ENCODE peak calls at places on chromosomes 16 and 17, in seven cellular contexts. W is prostate gland; L is body of pancreas; S is transverse colon; E is left ventricle myocardium inferior; I is CD8-positive, alpha-beta memory T cell; V is stomach. H is an unnamed sample.

GRCh38 chr16:56424791-56425438 is 430 bp downstream of the AMFR start:
- DNase-seq in W (peak), L (peak), S (peak), E (peak), I (peak), V (no peak), H (no peak)

GRCh38 chr17:81601525-81602120 is 35.3 kb downstream of the NPLOC4 start:
- DNase-seq in W (peak), L (peak), S (peak), E (no peak), I (peak), V (peak), H (no peak)

GRCh38 chr17:7328840-7329359 is at the start of gene NEURL4:
- DNase-seq in W (no peak), L (no peak), S (no peak), E (no peak), I (peak), V (no peak), H (no peak)

GRCh38 chr17:81392909-81393654 is 2.2 kb upstream of the BAHCC1 start:
- DNase-seq in W (no peak), L (no peak), S (no peak), E (peak), I (no peak), V (no peak), H (no peak)

GRCh38 chr17:83071966-83072562 is 7.3 kb upstream of the METRNL start:
- DNase-seq in W (no peak), L (no peak), S (no peak), E (no peak), I (no peak), V (no peak), H (no peak)

GRCh38 chr17:64196626-64197025 is 66.4 kb downstream of the TEX2 start:
- DNase-seq in W (no peak), L (no peak), S (no peak), E (no peak), I (no peak), V (no peak), H (no peak)

GRCh38 chr17:42456223-42457106 is 2.2 kb upstream of the ATP6V0A1 start:
- DNase-seq in W (no peak), L (no peak), S (no peak), E (no peak), I (peak), V (no peak), H (no peak)

GRCh38 chr17:61203765-61204164 is 195.9 kb upstream of the TBX2 start:
- DNase-seq in W (no peak), L (no peak), S (no peak), E (no peak), I (no peak), V (no peak), H (no peak)

GRCh38 chr17:75976175-75976848 is 2.7 kb downstream of the ACOX1 start:
- DNase-seq in W (no peak), L (no peak), S (no peak), E (no peak), I (no peak), V (no peak), H (no peak)

GRCh38 chr16:84367297-84367680 is 1.0 kb upstream of the ATP2C2 start:
- DNase-seq in W (no peak), L (no peak), S (peak), E (no peak), I (no peak), V (peak), H (no peak)

GRCh38 chr17:64081802-64082799 is 47.8 kb downstream of the ERN1 start:
- DNase-seq in W (peak), L (no peak), S (peak), E (no peak), I (peak), V (no peak), H (peak)

GRCh38 chr17:70168979-70169706 is at the start of gene KCNJ2:
- DNase-seq in W (peak), L (peak), S (peak), E (peak), I (no peak), V (peak), H (peak)

GRCh38 chr16:46586011-46586577 is 35.1 kb downstream of the SHCBP1 start:
- DNase-seq in W (no peak), L (no peak), S (no peak), E (no peak), I (no peak), V (no peak), H (no peak)

GRCh38 chr16:72262711-72263110 is 90.8 kb upstream of the PMFBP1 start:
- DNase-seq in W (no peak), L (no peak), S (no peak), E (no peak), I (no peak), V (no peak), H (no peak)

GRCh38 chr16:17272716-17273115 is 198.0 kb downstream of the XYLT1 start:
- DNase-seq in W (no peak), L (no peak), S (no peak), E (no peak), I (no peak), V (no peak), H (no peak)

GRCh38 chr16:17271687-17272086 is 199.1 kb downstream of the XYLT1 start:
- DNase-seq in W (no peak), L (peak), S (peak), E (no peak), I (no peak), V (peak), H (no peak)

GRCh38 chr16:17275076-17275732 is 195.6 kb downstream of the XYLT1 start:
- DNase-seq in W (no peak), L (peak), S (peak), E (no peak), I (no peak), V (peak), H (peak)

GRCh38 chr16:17270683-17271109 is 200.1 kb downstream of the XYLT1 start:
- DNase-seq in W (no peak), L (peak), S (peak), E (no peak), I (no peak), V (peak), H (no peak)

DNA sequence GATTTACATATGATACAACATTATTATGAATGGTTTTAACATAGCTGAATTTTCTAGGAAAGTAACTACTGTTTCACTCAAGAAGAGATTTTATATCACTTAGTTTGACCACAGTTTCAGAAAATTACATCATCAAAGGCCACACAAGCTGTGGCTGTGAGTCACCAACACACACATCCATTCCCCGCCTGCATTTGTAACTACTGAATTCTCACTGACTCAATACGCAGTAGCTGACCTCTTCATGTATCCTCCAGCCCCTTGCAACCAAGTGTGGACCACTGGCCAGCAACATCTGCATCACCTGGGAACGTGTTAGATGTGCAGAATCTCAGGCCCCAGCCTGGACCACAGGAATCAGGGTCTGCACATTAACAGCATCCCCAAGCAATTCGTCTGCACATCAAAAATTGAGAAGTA is 197.6 kb downstream of the XYLT1 start:
- DNase-seq in W (no peak), L (no peak), S (no peak), E (no peak), I (no peak), V (no peak), H (peak)
- H3K27ac ChIP-seq in W (no peak), L (no peak), S (peak), E (no peak), I (no peak), V (peak), H (peak)

DNA sequence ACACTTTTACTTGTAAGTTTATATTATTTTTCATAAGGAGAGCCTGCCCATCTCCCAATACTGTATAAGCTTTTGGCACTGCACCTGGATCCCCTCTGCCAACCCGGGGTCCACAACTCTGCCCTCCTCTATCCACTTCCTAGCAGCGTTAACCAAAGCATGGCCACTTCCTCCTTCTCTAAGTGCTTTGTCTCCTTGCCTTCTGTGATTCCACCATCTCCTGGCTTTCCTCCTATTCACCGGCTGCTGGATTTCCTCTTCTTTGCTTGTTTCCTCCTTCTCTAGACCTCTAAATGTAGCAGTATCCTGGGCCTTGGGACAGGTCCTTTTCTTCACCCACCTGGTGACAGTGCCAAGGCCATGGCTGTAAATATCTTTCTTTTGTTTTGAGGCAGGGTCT is 20.0 kb upstream of the WFIKKN2 start:
- DNase-seq in W (no peak), L (no peak), S (no peak), E (no peak), I (no peak), V (no peak), H (no peak)
- H3K27ac ChIP-seq in W (no peak), L (no peak), S (no peak), E (no peak), I (no peak), V (no peak), H (no peak)

GRCh38 chr16:50806099-50807062 is 64.5 kb downstream of the CYLD start:
- DNase-seq in W (peak), L (peak), S (peak), E (peak), I (peak), V (peak), H (peak)
- H3K27ac ChIP-seq in W (peak), L (peak), S (peak), E (peak), I (no peak), V (peak), H (no peak)

GRCh38 chr17:57648720-57649119 is 96.4 kb downstream of the CCDC182 start:
- DNase-seq in W (no peak), L (no peak), S (no peak), E (no peak), I (no peak), V (no peak), H (no peak)
- H3K27ac ChIP-seq in W (no peak), L (no peak), S (no peak), E (no peak), I (no peak), V (no peak), H (no peak)

DNA sequence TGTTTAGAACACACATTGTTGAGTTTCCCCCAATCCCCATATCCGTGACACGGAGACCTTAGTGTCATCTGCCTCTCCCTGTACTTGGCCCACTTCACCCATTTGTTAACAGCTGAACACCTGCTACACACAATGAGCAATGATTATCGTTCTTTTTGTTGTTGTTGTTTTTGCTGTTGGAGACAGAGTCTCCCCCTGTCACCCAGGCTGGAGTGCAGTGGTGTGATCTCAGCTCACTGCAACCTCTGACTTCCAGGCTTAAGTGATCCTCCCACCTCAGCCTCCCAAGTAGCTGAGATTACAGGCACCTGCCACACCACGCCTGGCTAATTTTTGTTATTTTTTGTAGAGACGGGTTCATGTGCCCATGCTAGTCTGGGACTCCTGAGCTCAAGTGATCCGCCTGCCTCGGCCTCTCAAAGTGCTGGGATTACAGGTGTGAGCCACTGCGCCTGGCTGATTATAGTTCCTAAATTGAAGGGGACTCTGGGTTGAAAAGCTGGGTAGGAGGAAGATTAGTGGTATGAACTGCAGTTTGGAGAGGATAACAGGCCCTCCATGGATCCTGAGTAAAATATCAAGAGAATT is 21.6 kb downstream of the NDE1 start:
- DNase-seq in W (no peak), L (no peak), S (no peak), E (no peak), I (no peak), V (no peak), H (no peak)
- H3K27ac ChIP-seq in W (peak), L (no peak), S (peak), E (peak), I (no peak), V (no peak), H (peak)

DNA sequence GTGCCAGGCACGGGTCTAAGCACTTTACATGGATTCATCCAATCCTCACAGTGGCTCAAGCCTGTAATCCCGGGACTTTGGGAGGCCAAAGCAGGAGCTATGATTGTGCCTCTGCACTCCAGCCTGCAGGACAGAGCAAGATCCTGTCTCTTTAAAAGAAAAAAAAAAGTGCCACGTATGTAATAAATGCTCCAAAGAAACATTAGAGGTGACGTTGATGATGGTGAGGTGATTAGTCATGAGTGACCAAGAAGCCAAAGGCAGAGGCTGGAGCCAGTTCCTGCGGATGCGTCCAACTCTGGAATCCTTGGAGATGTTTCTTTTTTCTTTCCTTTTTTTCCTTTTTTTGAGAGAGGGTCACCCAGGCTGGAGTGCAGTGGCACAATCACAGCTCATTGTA is 59.4 kb upstream of the SIAH1 start:
- DNase-seq in W (no peak), L (no peak), S (no peak), E (no peak), I (no peak), V (no peak), H (peak)
- H3K27ac ChIP-seq in W (no peak), L (no peak), S (no peak), E (peak), I (no peak), V (no peak), H (peak)

GRCh38 chr17:47813512-47814031 is 8.0 kb downstream of the OSBPL7 start:
- DNase-seq in W (no peak), L (no peak), S (no peak), E (no peak), I (no peak), V (no peak), H (no peak)
- H3K27ac ChIP-seq in W (no peak), L (no peak), S (no peak), E (no peak), I (no peak), V (no peak), H (no peak)

H was measured in epithelial cell of prostate.